ENCODE peak calls at places on chromosomes 12 and 14, in four cellular contexts. O, K, Z and B are unnamed samples. For H3K4me1, the result is how much of the 10 kb centered on the place peaks cover.

GRCh38 chr12:48198619-48198973 is 4.5 kb downstream of the OR10AD1 start:
- DNase-seq in O (no peak), Z (no peak), K (no peak), B (no peak)

GRCh38 chr12:14828896-14829295 is 14.4 kb downstream of the ART4 start:
- DNase-seq in Z (peak), K (no peak), O (no peak), B (no peak)

GRCh38 chr12:43969882-43970281 is 134.0 kb downstream of the TMEM117 start:
- DNase-seq in O (no peak), Z (no peak), K (no peak), B (no peak)

GRCh38 chr12:75404231-75404630 is 13.3 kb downstream of the GLIPR1L2 start:
- DNase-seq in O (no peak), Z (no peak), K (no peak), B (no peak)

GRCh38 chr14:79708991-79709390 is 502.3 kb downstream of the DIO2 start:
- DNase-seq in K (no peak), Z (no peak), O (no peak), B (no peak)

GRCh38 chr12:76346236-76346635 is 2.0 kb downstream of the BBS10 start:
- DNase-seq in K (no peak), O (no peak), Z (no peak), B (no peak)

GRCh38 chr12:132165584-132165983 is 21.3 kb downstream of the NOC4L start:
- DNase-seq in O (no peak), K (no peak), Z (no peak), B (no peak)

GRCh38 chr14:92321701-92322100 is 1.3 kb upstream of the SLC24A4 start:
- DNase-seq in O (no peak), Z (no peak), K (no peak), B (no peak)

GRCh38 chr12:128178551-128178950 is 88.4 kb upstream of the TMEM132C start:
- DNase-seq in K (no peak), Z (no peak), O (no peak), B (no peak)

GRCh38 chr14:90445011-90445410 is 48.2 kb downstream of the CALM1 start:
- DNase-seq in Z (no peak), K (no peak), O (no peak), B (no peak)

GRCh38 chr12:93743229-93743998 is 66.2 kb downstream of the CRADD start:
- DNase-seq in Z (no peak), O (no peak), K (no peak), B (no peak)

GRCh38 chr12:100895197-100895596 is 100.6 kb downstream of the ANO4 start:
- DNase-seq in Z (no peak), O (no peak), K (no peak), B (no peak)

GRCh38 chr14:77691259-77691658 is 16.6 kb downstream of the ALKBH1 start:
- DNase-seq in Z (no peak), K (no peak), O (no peak), B (no peak)

GRCh38 chr12:57552306-57552651 is 2.4 kb downstream of the KIF5A start:
- DNase-seq in K (no peak), O (no peak), Z (peak), B (no peak)

GRCh38 chr12:31874961-31875608 is 84.1 kb upstream of the RESF1 start:
- DNase-seq in K (no peak), O (peak), Z (no peak), B (no peak)

GRCh38 chr12:106759526-106760183 is 14.8 kb upstream of the RIC8B start:
- DNase-seq in O (no peak), Z (no peak), K (no peak), B (no peak)

GRCh38 chr12:642633-643477 is 20.4 kb downstream of the NINJ2 start:
- DNase-seq in K (peak), Z (peak), O (peak), B (peak)

GRCh38 chr14:53982546-53982945 is 25.9 kb upstream of the BMP4 start:
- DNase-seq in Z (no peak), K (no peak), O (no peak), B (no peak)

GRCh38 chr14:66094001-66094727 is 392.0 kb upstream of the CCDC196 start:
- DNase-seq in Z (no peak), K (no peak), O (no peak), B (no peak)

GRCh38 chr14:91152499-91152898 is 38.6 kb downstream of the DGLUCY start:
- DNase-seq in Z (no peak), O (no peak), K (no peak), B (no peak)

GRCh38 chr14:89256273-89256672 is 160.8 kb downstream of the FOXN3 start:
- DNase-seq in O (no peak), K (no peak), Z (no peak), B (no peak)

GRCh38 chr12:11814362-11814761 is 164.9 kb downstream of the ETV6 start:
- DNase-seq in Z (no peak), O (no peak), K (no peak), B (no peak)

GRCh38 chr12:39906237-39906636 is 199.6 kb downstream of the SLC2A13 start:
- DNase-seq in K (no peak), O (no peak), Z (no peak), B (no peak)

GRCh38 chr12:124611559-124612391 is 44.4 kb upstream of the NCOR2 start:
- DNase-seq in K (no peak), Z (no peak), O (no peak), B (no peak)

GRCh38 chr14:71714225-71714624 is 218.0 kb upstream of the RGS6 start:
- DNase-seq in Z (no peak), O (no peak), K (no peak), B (no peak)

GRCh38 chr12:45281994-45282393 is 66.1 kb downstream of the ANO6 start:
- DNase-seq in O (no peak), K (no peak), Z (no peak), B (no peak)
- H3K4me1 ChIP-seq in O (half or more), K (under half), Z (under half), B (under half)

GRCh38 chr14:83764656-83765055 is 1765.3 kb upstream of the FLRT2 start:
- DNase-seq in Z (no peak), O (no peak), K (no peak), B (no peak)

DNA sequence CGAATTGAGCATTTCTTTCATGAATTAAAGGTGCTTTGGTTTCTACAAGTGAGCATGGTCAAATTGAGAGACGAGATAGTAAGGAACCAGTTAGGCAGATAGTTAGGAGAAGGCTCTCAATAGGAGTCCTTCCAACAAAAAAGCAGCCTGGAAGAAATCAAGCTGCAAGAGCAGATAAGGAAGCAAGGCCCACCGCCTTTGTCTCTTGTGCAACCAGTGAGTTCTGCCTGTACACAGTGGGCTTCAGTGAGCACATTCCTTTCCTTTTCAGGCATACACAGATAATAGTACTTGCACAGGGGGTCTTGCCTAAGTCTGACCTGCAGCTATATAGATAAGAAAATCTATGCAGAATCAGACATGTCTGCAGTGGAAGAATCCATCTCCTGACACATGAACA is 1764.7 kb upstream of the FLRT2 start:
- DNase-seq in Z (peak), K (no peak), O (no peak), B (no peak)
- H3K4me1 ChIP-seq in Z (under half), K (under half), O (under half), B (under half)

GRCh38 chr14:105012171-105012985 is 8.5 kb downstream of the CDCA4 start:
- DNase-seq in K (no peak), Z (no peak), O (peak), B (no peak)

GRCh38 chr14:105014032-105014431 is 6.9 kb downstream of the CDCA4 start:
- DNase-seq in Z (no peak), K (no peak), O (no peak), B (no peak)

GRCh38 chr14:105014631-105015030 is 6.3 kb downstream of the CDCA4 start:
- DNase-seq in K (no peak), O (no peak), Z (no peak), B (peak)

GRCh38 chr14:105011312-105011990 is 9.4 kb downstream of the CDCA4 start:
- DNase-seq in K (no peak), O (no peak), Z (no peak), B (no peak)

DNA sequence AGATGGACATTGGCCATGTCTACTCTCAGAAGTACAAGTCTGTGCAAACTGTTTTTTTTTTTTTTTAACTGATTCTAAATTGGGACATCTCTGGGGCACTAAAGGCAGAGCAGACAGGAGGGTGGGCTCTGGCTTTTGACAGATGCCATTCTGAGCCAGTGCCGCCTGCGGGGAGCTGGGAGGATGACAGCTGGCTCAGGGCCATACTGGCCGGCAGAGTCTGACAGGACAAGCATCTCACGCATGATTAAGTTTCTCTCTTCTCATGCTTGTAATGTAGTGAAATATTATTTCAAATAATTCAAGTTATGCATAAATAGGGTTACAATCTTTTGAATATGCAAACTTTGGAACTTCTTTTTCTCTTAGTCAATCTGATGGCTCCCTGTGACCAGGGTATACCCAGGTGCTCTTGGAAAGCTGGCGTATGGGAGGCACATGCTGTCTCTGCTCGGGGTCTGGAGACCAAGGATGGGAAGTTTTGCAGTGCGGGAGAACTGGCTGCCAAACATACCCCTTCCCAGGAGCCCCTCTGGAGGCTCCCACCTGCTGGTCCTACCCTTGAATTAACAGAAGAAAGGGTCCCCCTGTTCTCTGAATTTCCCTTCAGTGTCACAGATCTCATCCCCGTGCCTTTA is 7.6 kb downstream of the CDCA4 start:
- DNase-seq in Z (no peak), O (no peak), K (no peak), B (no peak)
- H3K4me1 ChIP-seq in Z (under half), O (half or more), K (under half), B (under half)

DNA sequence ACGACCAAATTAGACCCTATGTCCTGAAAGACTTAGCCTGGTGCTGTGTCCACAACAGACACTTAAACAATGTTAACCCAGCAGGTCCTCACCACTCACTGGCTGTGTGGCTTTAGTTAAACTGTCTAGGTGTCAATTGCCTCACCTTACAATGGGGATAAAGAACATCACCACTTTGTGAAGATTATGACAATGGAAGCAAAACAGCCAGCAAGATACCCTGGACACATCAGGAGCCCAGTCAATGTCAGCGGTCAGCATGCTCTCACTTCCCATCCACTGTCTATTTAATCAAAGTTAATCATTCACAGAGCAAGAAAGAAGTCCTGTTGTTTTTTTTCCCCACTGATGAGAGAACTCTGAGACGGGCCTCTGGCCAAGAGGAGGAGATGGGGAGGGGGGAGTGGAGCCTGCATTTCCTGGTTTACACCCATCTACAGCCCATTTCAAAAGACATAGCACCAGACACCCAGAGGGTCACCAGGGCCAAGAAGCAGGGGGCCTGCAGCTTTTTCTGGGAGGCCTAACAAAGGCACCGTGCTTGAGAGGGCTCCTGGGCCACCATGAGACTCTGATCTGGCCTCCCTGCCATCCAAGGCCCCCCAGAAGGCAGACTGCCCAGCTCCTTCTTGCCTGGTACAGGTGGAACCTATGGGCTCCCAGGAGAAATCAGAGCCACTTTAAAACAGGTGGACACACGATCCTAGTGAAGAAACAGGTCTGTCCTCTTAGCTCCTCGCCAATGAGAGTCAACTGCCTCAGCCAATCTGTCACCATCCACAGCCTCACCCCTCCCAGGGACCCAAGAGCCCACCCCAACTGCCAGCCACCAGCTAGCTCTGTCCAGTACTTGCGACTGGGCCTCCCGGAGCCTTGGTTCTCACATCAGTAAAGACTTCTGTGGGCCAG is 40.3 kb downstream of the ACTN1 start:
- DNase-seq in K (no peak), Z (no peak), O (peak), B (no peak)
- H3K4me1 ChIP-seq in K (under half), Z (under half), O (half or more), B (under half)

DNA sequence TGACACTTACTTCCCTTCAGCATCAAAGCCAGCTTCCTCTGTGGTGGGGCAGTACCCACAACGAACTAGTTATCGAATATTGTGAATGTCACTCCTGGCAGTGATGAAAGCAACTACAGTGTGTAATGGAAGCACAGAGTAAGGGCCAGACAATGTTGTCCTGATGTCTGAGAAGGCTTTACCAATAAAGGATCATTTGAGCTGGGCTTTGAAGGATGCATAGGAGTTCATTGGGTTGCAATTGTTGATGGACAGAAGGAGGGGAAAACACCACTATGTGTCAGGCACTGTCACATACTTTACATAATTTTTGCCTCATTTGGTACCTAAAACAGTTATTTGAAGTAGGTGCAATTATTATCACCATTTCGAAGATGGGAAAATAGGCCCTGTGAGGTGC is 44.1 kb upstream of the HSPB8 start:
- DNase-seq in Z (no peak), O (no peak), K (no peak), B (no peak)
- H3K4me1 ChIP-seq in Z (under half), O (under half), K (under half), B (under half)